ENCODE peak calls at places on chromosomes 3 and 15, in seven cellular contexts. Q, E, T, A, Y, P and F are unnamed samples.

GRCh38 chr3:132637590-132637989 is 22.0 kb downstream of the ACAD11 start:
- DNase-seq in T (peak; percentile 49), Q (no peak), Y (peak; percentile 64), A (no peak), E (peak; percentile 49), P (no peak), F (no peak)

GRCh38 chr15:91897585-91898372 is 44.3 kb downstream of the SLCO3A1 start:
- DNase-seq in T (no peak), P (no peak), A (no peak), Q (no peak), E (no peak), Y (no peak), F (no peak)

GRCh38 chr3:100720423-100720822 is 11.1 kb downstream of the TFG start:
- DNase-seq in E (no peak), P (no peak), Y (no peak), A (peak; percentile 52), T (no peak), Q (peak; percentile 51), F (peak; percentile 74)

GRCh38 chr3:132593950-132594328 is 3.1 kb upstream of the ACKR4 start:
- DNase-seq in T (peak; percentile 88), E (peak; percentile 85), P (no peak), Y (peak; percentile 26), Q (no peak), A (no peak), F (no peak)

GRCh38 chr15:99424978-99425665 is 140.7 kb upstream of the MEF2A start:
- DNase-seq in E (peak; percentile 90), A (no peak), P (no peak), Y (peak; percentile 35), Q (no peak), T (peak; percentile 96), F (peak; percentile 53)

GRCh38 chr15:85453144-85453872 is 72.9 kb downstream of the AKAP13 start:
- DNase-seq in A (no peak), T (no peak), Q (no peak), P (no peak), Y (no peak), E (no peak), F (no peak)

GRCh38 chr15:45089712-45090373 is 24.1 kb downstream of the DUOX2 start:
- DNase-seq in Q (no peak), E (no peak), T (peak; percentile 44), Y (no peak), P (no peak), A (no peak), F (no peak)

GRCh38 chr3:128317698-128318231 is 148.9 kb downstream of the DNAJB8 start:
- DNase-seq in P (no peak), Y (no peak), T (no peak), Q (no peak), A (peak; percentile 42), E (no peak), F (peak; percentile 11)

GRCh38 chr3:8756671-8757070 is 12.7 kb downstream of the OXTR start:
- DNase-seq in A (peak; percentile 28), P (no peak), E (peak; percentile 29), Q (no peak), Y (no peak), T (no peak), F (peak; percentile 94)

GRCh38 chr3:105674437-105675065 is 194.3 kb downstream of the CBLB start:
- DNase-seq in T (no peak), P (no peak), E (no peak), Q (no peak), Y (no peak), A (no peak), F (no peak)

GRCh38 chr15:92073044-92073785 is 219.7 kb downstream of the SLCO3A1 start:
- DNase-seq in Q (no peak), E (peak; percentile 41), A (no peak), Y (no peak), P (no peak), T (peak; percentile 1), F (no peak)

GRCh38 chr3:56342475-56342874 is 125.8 kb downstream of the ERC2 start:
- DNase-seq in P (no peak), Y (no peak), Q (no peak), E (no peak), T (no peak), A (no peak), F (no peak)

GRCh38 chr15:100687532-100688215 is 85.3 kb downstream of the ASB7 start:
- DNase-seq in Q (no peak), T (peak; percentile 31), A (peak; percentile 4), Y (no peak), E (peak; percentile 86), P (no peak), F (no peak)

GRCh38 chr3:122576174-122576940 is 1.1 kb upstream of the PARP15 start:
- DNase-seq in A (no peak), P (no peak), T (peak; percentile 19), E (no peak), Y (no peak), Q (no peak), F (no peak)

GRCh38 chr3:79086514-79086913 is 681.3 kb downstream of the ROBO1 start:
- DNase-seq in A (peak; percentile 43), Q (peak; percentile 65), E (peak; percentile 63), P (peak; percentile 5), T (peak; percentile 65), Y (peak; percentile 86), F (peak; percentile 78)

DNA sequence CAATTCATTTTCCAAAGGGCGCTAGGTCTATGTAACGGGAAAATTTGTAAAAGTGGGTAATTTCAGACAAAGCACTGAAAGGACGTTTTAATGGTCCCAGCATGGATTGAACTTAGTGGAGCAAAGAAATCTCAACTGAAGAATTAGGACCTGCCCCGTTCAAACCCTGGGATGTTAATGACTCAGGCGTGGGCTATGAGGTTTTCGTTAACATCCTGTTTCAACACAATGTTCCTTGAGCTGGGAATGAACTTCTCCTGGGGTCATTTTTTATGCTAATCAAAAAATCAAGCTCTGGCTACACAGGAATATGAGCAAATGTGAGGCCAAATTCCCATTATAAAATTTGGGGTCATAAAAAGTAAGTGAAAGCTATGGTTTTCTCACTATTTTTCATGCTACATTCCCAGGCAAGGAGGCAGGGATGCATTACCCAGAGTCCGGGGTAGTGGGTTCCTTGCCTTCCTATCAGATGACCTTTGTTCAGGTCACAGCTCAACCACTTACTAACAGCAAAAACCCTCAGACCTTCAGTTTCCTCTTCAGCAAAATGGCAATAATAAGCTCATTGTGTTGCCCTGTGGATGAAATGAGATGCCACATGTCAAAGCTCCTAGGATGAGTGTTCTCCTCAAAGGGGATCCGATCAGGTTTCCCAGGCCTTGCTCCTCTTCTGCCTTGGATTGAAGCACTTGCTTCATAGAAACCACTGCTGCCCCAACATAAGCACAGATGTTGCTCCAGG is 271.4 kb downstream of the ARRDC4 start:
- DNase-seq in A (no peak), Q (no peak), T (peak; percentile 18), E (no peak), Y (no peak), P (no peak), F (no peak)
- H3K23ac ChIP-seq in A (no peak overlapping the region), Q (no peak overlapping the region), T (no peak overlapping the region), E (no peak overlapping the region), Y (no peak overlapping the region), P (no peak overlapping the region), F (no peak overlapping the region)

DNA sequence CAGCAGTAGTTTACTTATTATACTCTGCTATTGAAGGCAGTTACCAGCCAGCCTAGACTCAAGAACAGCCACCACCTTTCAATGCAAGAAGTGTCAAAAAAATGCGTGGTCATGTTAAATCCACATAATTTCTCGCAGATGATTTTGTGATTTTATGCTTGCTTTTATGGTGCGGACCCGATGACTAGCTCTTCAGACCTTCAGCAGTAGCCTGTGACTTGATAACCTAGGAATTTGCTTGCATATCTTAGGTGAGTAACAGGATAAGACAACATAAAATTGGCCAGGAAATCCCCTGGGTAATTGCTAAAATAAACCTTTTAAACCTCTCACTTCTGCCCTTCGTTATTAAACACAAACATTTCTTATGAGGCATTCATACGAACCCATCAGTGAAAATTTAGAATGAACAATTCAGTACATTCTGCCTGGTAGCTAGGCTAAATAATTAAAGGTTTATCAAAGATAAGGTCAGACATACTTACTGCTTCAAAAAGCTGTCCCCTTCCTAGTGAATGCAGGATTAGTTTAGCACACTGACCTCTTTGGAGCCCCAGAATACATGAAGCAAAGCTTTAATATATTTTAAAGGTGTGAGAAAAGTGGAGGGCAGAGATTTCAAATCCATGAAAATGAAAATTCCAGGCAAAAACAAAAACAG is 798.8 kb downstream of the OTOL1 start:
- DNase-seq in P (no peak), E (peak; percentile 97), Q (no peak), A (no peak), Y (peak; percentile 70), T (peak; percentile 68), F (peak; percentile 87)
- H3K23ac ChIP-seq in P (no peak overlapping the region), E (peak overlapping the region; percentile 87), Q (no peak overlapping the region), A (no peak overlapping the region), Y (no peak overlapping the region), T (no peak overlapping the region), F (no peak overlapping the region)

GRCh38 chr15:64082757-64083156 is 10.9 kb downstream of the CIAO2A start:
- DNase-seq in Q (no peak), Y (no peak), P (no peak), E (no peak), T (no peak), A (no peak), F (no peak)
- H3K23ac ChIP-seq in Q (no peak overlapping the region), Y (no peak overlapping the region), P (no peak overlapping the region), E (no peak overlapping the region), T (no peak overlapping the region), A (no peak overlapping the region), F (no peak overlapping the region)

GRCh38 chr3:98596902-98597500 is 3.6 kb upstream of the CPOX start:
- DNase-seq in Q (no peak), T (peak; percentile 49), Y (peak; percentile 82), E (peak; percentile 34), A (no peak), P (no peak), F (no peak)

GRCh38 chr3:98592345-98592935 is 971 bp downstream of the CPOX start:
- DNase-seq in T (peak; percentile 14), P (no peak), Q (no peak), Y (peak; percentile 54), A (no peak), E (no peak), F (no peak)

GRCh38 chr3:98596087-98596486 is 2.7 kb upstream of the CPOX start:
- DNase-seq in Y (no peak), T (no peak), A (no peak), Q (no peak), P (no peak), E (no peak), F (no peak)

GRCh38 chr3:98594630-98594961 is 1.2 kb upstream of the CPOX start:
- DNase-seq in Q (no peak), E (no peak), P (no peak), T (no peak), Y (no peak), A (no peak), F (no peak)

DNA sequence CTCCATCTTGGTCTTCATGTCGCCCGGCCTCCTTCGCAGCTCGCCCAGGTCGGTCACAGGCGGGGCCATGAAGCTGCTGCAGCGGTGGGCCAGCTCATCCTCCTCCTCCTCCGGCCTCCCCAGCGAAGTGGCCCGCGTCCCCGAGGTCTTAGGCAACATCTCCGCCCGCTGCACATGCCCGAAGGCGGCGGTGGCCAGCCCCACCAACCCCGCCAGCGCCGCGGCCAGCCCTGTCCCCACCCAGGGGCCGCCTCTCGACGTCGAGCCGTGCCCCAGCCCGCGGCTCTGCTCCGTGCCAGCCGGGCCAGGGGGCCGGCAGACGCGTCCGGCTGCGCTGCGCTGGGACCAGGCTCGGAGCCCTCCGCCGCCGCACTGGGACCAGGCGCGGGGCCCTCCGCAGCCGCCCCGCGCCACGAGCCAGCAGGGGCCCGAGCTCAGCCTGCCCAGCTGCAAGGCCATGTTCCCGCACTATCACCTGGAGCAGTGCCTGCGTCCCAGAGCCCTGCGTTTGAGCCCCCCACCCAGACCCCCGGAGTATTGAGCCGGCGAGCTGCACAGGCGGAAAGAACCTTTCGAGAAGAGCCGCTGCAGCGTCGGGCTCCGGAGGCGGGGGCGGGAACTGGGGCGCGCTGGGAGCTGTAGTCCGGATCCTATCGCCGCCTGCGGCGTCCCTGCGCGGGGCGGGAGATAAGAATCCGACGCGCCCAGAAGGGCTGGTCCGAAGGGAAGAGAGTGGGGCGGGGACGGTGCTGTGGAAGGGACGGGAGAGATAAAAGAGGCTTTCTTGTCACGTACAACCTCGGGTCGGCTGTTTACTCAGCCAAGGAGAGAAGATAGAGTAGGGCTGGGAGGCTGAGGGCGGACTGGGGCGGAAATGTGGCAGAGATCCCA is at the start of gene CPOX:
- DNase-seq in P (peak; percentile 56), Y (peak; percentile 96), A (peak; percentile 88), Q (peak; percentile 80), E (peak; percentile 88), T (peak; percentile 89), F (peak; percentile 94)
- H3K23ac ChIP-seq in P (no peak within 1 kb of the TSS), Y (no peak within 1 kb of the TSS), A (no peak within 1 kb of the TSS), Q (peak within 1 kb of the TSS; percentile 89), E (peak within 1 kb of the TSS; percentile 68), T (peak within 1 kb of the TSS; percentile 97), F (peak within 1 kb of the TSS; percentile 92)